ENCODE peak calls at places on chromosomes 6 and 20, in nine cellular contexts. L is Calu3; D is stimulated activated CD8-positive, alpha-beta memory T cell treated with anti-CD3 and anti-CD28 coated beads, Interleukin-4, amount 100 ng/mL, for 24 hours; X is HAP-1; R is heart right ventricle; N is M059J; A is endodermal cell; I is activated naive CD8-positive, alpha-beta T cell treated with anti-CD3 and anti-CD28 coated beads, Interleukin-2, amount 50 U/mL, for 24 hours; K is stimulated activated CD4-positive, alpha-beta T cell treated with anti-CD3 and anti-CD28 coated beads, Interleukin-1b, Interleukin-23, amount 100 ng/mL, for 24 hours. J is an unnamed sample.

GRCh38 chr20:5680227-5680626 is 70.0 kb upstream of the SHLD1 start:
- DNase-seq in L (no peak), D (no peak), X (no peak), R (no peak), N (no peak), A (no peak), I (no peak), K (no peak), J (no peak)

GRCh38 chr6:5175195-5175594 is 85.6 kb downstream of the LYRM4 start:
- DNase-seq in L (no peak), D (no peak), X (peak), R (no peak), N (no peak), A (peak), I (peak), K (no peak), J (peak)

GRCh38 chr20:33704197-33704924 is 15.7 kb downstream of the PXMP4 start:
- DNase-seq in L (no peak), D (no peak), X (no peak), R (no peak), N (peak), A (no peak), I (no peak), K (no peak), J (no peak)

GRCh38 chr6:148867851-148868250 is 121.0 kb downstream of the UST start:
- DNase-seq in L (no peak), D (no peak), X (no peak), R (no peak), N (peak), A (no peak), I (no peak), K (no peak), J (no peak)

GRCh38 chr20:32918751-32919150 is 60.0 kb downstream of the EFCAB8 start:
- DNase-seq in L (no peak), D (no peak), X (no peak), R (no peak), N (no peak), A (no peak), I (no peak), K (no peak), J (no peak)

GRCh38 chr6:125169058-125169457 is 15.5 kb downstream of the TPD52L1 start:
- DNase-seq in L (no peak), D (no peak), X (no peak), R (no peak), N (peak), A (no peak), I (no peak), K (no peak), J (peak)

GRCh38 chr6:118784641-118785164 is 109.2 kb upstream of the ASF1A start:
- DNase-seq in L (no peak), D (no peak), X (peak), R (no peak), N (peak), A (no peak), I (no peak), K (no peak), J (peak)

GRCh38 chr6:111692327-111693164 is 86.9 kb upstream of the TRAF3IP2 start:
- DNase-seq in L (peak), D (no peak), X (no peak), R (peak), N (no peak), A (peak), I (no peak), K (no peak), J (no peak)

GRCh38 chr6:11918021-11918738 is 93.9 kb upstream of the HIVEP1 start:
- DNase-seq in L (no peak), D (no peak), X (no peak), R (no peak), N (peak), A (no peak), I (no peak), K (no peak), J (no peak)

GRCh38 chr6:95364016-95364604 is 213.2 kb upstream of the MANEA start:
- DNase-seq in L (no peak), D (no peak), X (no peak), R (no peak), N (peak), A (no peak), I (no peak), K (no peak), J (no peak)

GRCh38 chr6:49772296-49772695 is 14.8 kb downstream of the PGK2 start:
- DNase-seq in L (no peak), D (no peak), X (no peak), R (no peak), N (no peak), A (no peak), I (no peak), K (no peak), J (no peak)

GRCh38 chr6:119183457-119183856 is 105.0 kb upstream of the FAM184A start:
- DNase-seq in L (no peak), D (no peak), X (no peak), R (no peak), N (no peak), A (no peak), I (no peak), K (no peak), J (no peak)

GRCh38 chr6:78746457-78746856 is 120.9 kb upstream of the IRAK1BP1 start:
- DNase-seq in L (no peak), D (no peak), X (no peak), R (no peak), N (peak), A (no peak), I (no peak), K (no peak), J (no peak)

GRCh38 chr6:131213501-131213990 is 78.3 kb downstream of the AKAP7 start:
- DNase-seq in L (no peak), D (no peak), X (no peak), R (no peak), N (peak), A (peak), I (no peak), K (no peak), J (no peak)

GRCh38 chr20:51091564-51092195 is 68.8 kb upstream of the KCNG1 start:
- DNase-seq in L (no peak), D (no peak), X (no peak), R (no peak), N (no peak), A (peak), I (no peak), K (no peak), J (no peak)

GRCh38 chr6:37484786-37485170 is 14.9 kb downstream of the CCDC167 start:
- DNase-seq in L (no peak), D (no peak), X (no peak), R (no peak), N (no peak), A (no peak), I (no peak), K (no peak), J (no peak)

GRCh38 chr6:123805921-123806320 is 2.3 kb downstream of the NKAIN2 start:
- DNase-seq in L (no peak), D (no peak), X (no peak), R (no peak), N (no peak), A (no peak), I (no peak), K (no peak), J (no peak)

J was measured in testis.